ENCODE peak calls at places on chromosomes 11 and 22, in six cellular contexts. Z, W, Y, I, N and G are unnamed samples.

GRCh38 chr11:118910309-118911112 is 15.2 kb downstream of the BCL9L start:
- DNase-seq in Z (peak; percentile 71), W (peak; percentile 88), Y (peak; percentile 93), I (peak; percentile 90), N (peak; percentile 67), G (peak; percentile 48)

GRCh38 chr22:29149841-29150555 is 55.7 kb upstream of the EMID1 start:
- DNase-seq in Z (no peak), W (peak; percentile 53), Y (no peak), I (no peak), N (no peak), G (no peak)

GRCh38 chr22:27685515-27685914 is 116.0 kb downstream of the MN1 start:
- DNase-seq in Z (no peak), W (peak; percentile 71), Y (no peak), I (no peak), N (no peak), G (no peak)

GRCh38 chr11:1194231-1194976 is 28.5 kb upstream of the MUC5B start:
- DNase-seq in Z (peak; percentile 16), W (no peak), Y (peak; percentile 78), I (peak; percentile 75), N (peak; percentile 6), G (no peak)

GRCh38 chr22:31944700-31945477 is 554 bp downstream of the YWHAH start:
- DNase-seq in Z (peak; percentile 31), W (peak; percentile 78), Y (peak; percentile 60), I (peak; percentile 92), N (peak; percentile 60), G (peak; percentile 17)

GRCh38 chr11:85123752-85124231 is 503.4 kb downstream of the DLG2 start:
- DNase-seq in Z (no peak), W (no peak), Y (no peak), I (no peak), N (no peak), G (no peak)

GRCh38 chr22:40183029-40183581 is 5.4 kb downstream of the TNRC6B start:
- DNase-seq in Z (no peak), W (no peak), Y (no peak), I (no peak), N (peak; percentile 33), G (no peak)

GRCh38 chr11:68199295-68199987 is 13.7 kb downstream of the KMT5B start:
- DNase-seq in Z (no peak), W (no peak), Y (no peak), I (no peak), N (no peak), G (no peak)

GRCh38 chr11:27282806-27283205 is 80.2 kb downstream of the CCDC34 start:
- DNase-seq in Z (no peak), W (peak; percentile 27), Y (no peak), I (no peak), N (no peak), G (no peak)

GRCh38 chr22:38760477-38761201 is 4.8 kb upstream of the SUN2 start:
- DNase-seq in Z (no peak), W (no peak), Y (no peak), I (no peak), N (no peak), G (no peak)

GRCh38 chr11:86952221-86952875 is 2.8 kb downstream of the FZD4 start:
- DNase-seq in Z (no peak), W (no peak), Y (no peak), I (no peak), N (no peak), G (no peak)

GRCh38 chr11:60265373-60266214 is 14.9 kb upstream of the MS4A4A start:
- DNase-seq in Z (no peak), W (no peak), Y (no peak), I (no peak), N (no peak), G (no peak)

GRCh38 chr11:65077466-65077865 is 6.4 kb downstream of the CDCA5 start:
- DNase-seq in Z (no peak), W (no peak), Y (no peak), I (no peak), N (no peak), G (no peak)

GRCh38 chr22:19120829-19121630 is 1.2 kb downstream of the DGCR2 start:
- DNase-seq in Z (no peak), W (peak; percentile 44), Y (peak; percentile 88), I (no peak), N (peak; percentile 80), G (no peak)

GRCh38 chr22:19118601-19118880 is 3.7 kb downstream of the DGCR2 start:
- DNase-seq in Z (no peak), W (no peak), Y (no peak), I (no peak), N (no peak), G (no peak)

GRCh38 chr22:19122143-19122751 is at the start of gene DGCR2:
- DNase-seq in Z (peak; percentile 96), W (peak; percentile 98), Y (peak; percentile 97), I (peak; percentile 99), N (peak; percentile 98), G (peak; percentile 95)

GRCh38 chr22:19121631-19122142 is 525 bp downstream of the DGCR2 start:
- DNase-seq in Z (peak; percentile 46), W (peak; percentile 77), Y (peak; percentile 92), I (peak; percentile 92), N (peak; percentile 64), G (no peak)

DNA sequence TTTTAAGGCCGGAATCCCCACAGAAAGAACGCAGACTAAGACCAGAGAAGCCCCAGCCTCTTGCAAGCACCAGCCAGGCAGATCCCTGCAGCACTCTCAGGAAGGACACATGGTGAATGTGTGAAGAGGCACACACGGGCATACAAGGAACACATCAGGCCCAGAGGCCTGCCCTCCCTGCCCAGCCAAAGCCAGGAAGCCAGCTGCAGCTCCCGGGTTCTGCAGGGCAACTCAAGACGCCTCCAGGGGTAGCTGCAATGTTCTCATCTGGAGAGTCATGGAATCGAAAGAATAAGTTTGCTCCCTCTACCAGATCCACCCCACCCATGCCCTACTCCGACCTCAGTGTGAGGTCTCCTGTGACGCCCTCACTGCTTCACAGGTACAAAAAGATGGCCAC is 2.3 kb downstream of the DGCR2 start:
- DNase-seq in Z (no peak), W (no peak), Y (no peak), I (no peak), N (no peak), G (no peak)
- H3K27ac ChIP-seq in Z (no peak overlapping the region), W (no peak overlapping the region), Y (peak overlapping the region; percentile 95), I (no peak overlapping the region), N (no peak overlapping the region), G (no peak overlapping the region)

GRCh38 chr11:63517156-63517555 is 11.3 kb downstream of the LGALS12 start:
- DNase-seq in Z (no peak), W (no peak), Y (no peak), I (no peak), N (no peak), G (no peak)

GRCh38 chr11:63518548-63518947 is 12.7 kb downstream of the LGALS12 start:
- DNase-seq in Z (no peak), W (no peak), Y (no peak), I (no peak), N (no peak), G (no peak)

GRCh38 chr11:63523151-63523550 is 13.5 kb upstream of the PLAAT4 start:
- DNase-seq in Z (no peak), W (no peak), Y (no peak), I (no peak), N (no peak), G (no peak)

GRCh38 chr11:63520606-63521170 is 14.8 kb downstream of the LGALS12 start:
- DNase-seq in Z (no peak), W (no peak), Y (no peak), I (no peak), N (no peak), G (no peak)

GRCh38 chr11:63521896-63522295 is 14.7 kb upstream of the PLAAT4 start:
- DNase-seq in Z (no peak), W (no peak), Y (no peak), I (no peak), N (no peak), G (no peak)
- H3K9me3 ChIP-seq in Z (peaks cover 4% of the 10 kb centered on the region), W (no peaks in the 10 kb centered on the region), Y (peaks cover 7% of the 10 kb centered on the region), I (no peaks in the 10 kb centered on the region), N (no peaks in the 10 kb centered on the region), G (no peaks in the 10 kb centered on the region)

DNA sequence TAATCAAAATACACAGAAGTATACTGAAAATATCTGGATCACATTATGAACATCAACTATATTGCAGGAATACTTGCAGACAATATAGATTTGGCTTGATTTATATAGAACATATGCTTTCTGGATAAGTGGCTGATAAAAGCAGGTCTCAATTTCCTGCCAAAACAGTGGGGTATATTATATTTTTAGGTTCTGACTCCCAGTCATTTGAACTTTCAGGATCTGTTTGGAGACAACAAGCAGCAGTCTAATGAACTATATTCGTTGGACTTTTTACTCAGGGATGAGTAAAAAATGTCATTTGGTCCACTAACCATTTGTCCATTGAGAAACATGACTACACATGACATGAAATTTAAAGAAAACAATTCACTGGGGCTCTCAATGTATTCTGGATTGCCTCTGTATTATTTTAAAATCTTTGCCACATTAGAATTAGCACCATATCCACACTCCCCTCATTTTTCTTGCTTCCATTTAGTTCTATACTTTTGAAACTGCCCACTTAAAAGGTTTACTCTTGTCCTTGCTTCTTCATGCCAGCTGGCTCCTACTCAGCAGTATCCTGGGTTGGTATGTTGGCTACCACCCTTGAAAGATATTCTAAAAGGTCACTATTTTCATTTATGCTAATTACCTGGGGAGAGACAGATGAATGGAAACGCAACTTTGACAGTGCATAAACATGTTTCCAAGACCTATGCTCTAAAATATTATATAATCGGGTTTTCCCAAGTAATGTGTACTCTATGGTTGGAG is 153.0 kb downstream of the APOL5 start:
- DNase-seq in Z (no peak), W (peak; percentile 34), Y (no peak), I (no peak), N (no peak), G (no peak)
- H3K27ac ChIP-seq in Z (no peak overlapping the region), W (peak overlapping the region; percentile 21), Y (no peak overlapping the region), I (no peak overlapping the region), N (no peak overlapping the region), G (no peak overlapping the region)

GRCh38 chr11:29029452-29029851 is 921.3 kb downstream of the METTL15 start:
- DNase-seq in Z (no peak), W (no peak), Y (no peak), I (no peak), N (no peak), G (no peak)
- H3K9me3 ChIP-seq in Z (peaks cover 16% of the 10 kb centered on the region), W (no peaks in the 10 kb centered on the region), Y (peaks cover 9% of the 10 kb centered on the region), I (no peaks in the 10 kb centered on the region), N (peaks cover 5% of the 10 kb centered on the region), G (no peaks in the 10 kb centered on the region)

GRCh38 chr11:111870522-111870886 is 877 bp downstream of the ALG9 start:
- DNase-seq in Z (no peak), W (no peak), Y (no peak), I (no peak), N (no peak), G (no peak)

GRCh38 chr11:111870113-111870512 is 1.3 kb downstream of the ALG9 start:
- DNase-seq in Z (no peak), W (no peak), Y (no peak), I (no peak), N (no peak), G (no peak)

GRCh38 chr11:111870887-111871692 is at the start of gene ALG9:
- DNase-seq in Z (peak; percentile 84), W (peak; percentile 88), Y (peak; percentile 95), I (peak; percentile 92), N (peak; percentile 84), G (peak; percentile 68)

GRCh38 chr11:111871693-111872161 is 346 bp upstream of the ALG9 start:
- DNase-seq in Z (no peak), W (no peak), Y (no peak), I (no peak), N (no peak), G (no peak)
- H3K27ac ChIP-seq in Z (peak overlapping the region; percentile 98), W (peak overlapping the region; percentile 94), Y (peak overlapping the region; percentile 91), I (peak overlapping the region; percentile 88), N (peak overlapping the region; percentile 94), G (peak overlapping the region; percentile 85)